ENCODE peak calls at places on chromosomes 1 and 21, in five cellular contexts. R is skeletal muscle cell, W is Kasumi-1, L is NCI-H1436 treated with DMSO at 0.1 percent for 48 hours, O is T-helper 1 cell. S is an unnamed sample.

GRCh38 chr1:218421531-218421930 is 76.4 kb downstream of the TGFB2 start:
- DNase-seq in R (no peak), W (no peak), L (no peak), O (no peak), S (no peak)

GRCh38 chr1:5562331-5562730 is 429.9 kb downstream of the NPHP4 start:
- DNase-seq in R (no peak), W (no peak), L (no peak), O (no peak), S (no peak)

GRCh38 chr1:232894436-232894835 is 56.0 kb upstream of the NTPCR start:
- DNase-seq in R (no peak), W (no peak), L (no peak), O (no peak), S (no peak)

GRCh38 chr1:201890806-201891450 is 2.2 kb downstream of the SHISA4 start:
- DNase-seq in R (no peak), W (no peak), L (no peak), O (no peak), S (no peak)

GRCh38 chr1:36856126-36856525 is 178.2 kb downstream of the GRIK3 start:
- DNase-seq in R (no peak), W (no peak), L (peak; percentile 56), O (no peak), S (no peak)

GRCh38 chr1:109111386-109112055 is 2.4 kb upstream of the ELAPOR1 start:
- DNase-seq in R (no peak), W (peak; percentile 44), L (no peak), O (no peak), S (no peak)

GRCh38 chr1:220528679-220529529 is 968 bp downstream of the MARK1 start:
- DNase-seq in R (no peak), W (no peak), L (no peak), O (no peak), S (no peak)

GRCh38 chr1:3503525-3503886 is 49.0 kb downstream of the ARHGEF16 start:
- DNase-seq in R (no peak), W (no peak), L (no peak), O (no peak), S (no peak)

GRCh38 chr1:20732588-20733360 is at the start of gene SH2D5:
- DNase-seq in R (peak; percentile 78), W (peak; percentile 75), L (no peak), O (peak; percentile 43), S (peak; percentile 96)

GRCh38 chr21:39647476-39647875 is 34.7 kb downstream of the B3GALT5 start:
- DNase-seq in R (no peak), W (no peak), L (no peak), O (no peak), S (no peak)

GRCh38 chr1:53396563-53397268 is 62.5 kb upstream of the DMRTB1 start:
- DNase-seq in R (no peak), W (no peak), L (no peak), O (no peak), S (no peak)

GRCh38 chr1:93446837-93447451 is 974 bp upstream of the FNBP1L start:
- DNase-seq in R (no peak), W (peak; percentile 59), L (no peak), O (no peak), S (peak; percentile 41)

GRCh38 chr1:179706339-179706941 is 36.7 kb upstream of the FAM163A start:
- DNase-seq in R (peak; percentile 14), W (peak; percentile 81), L (no peak), O (peak; percentile 49), S (peak; percentile 9)

GRCh38 chr1:109546311-109547109 is 1.9 kb upstream of the GNAI3 start:
- DNase-seq in R (peak; percentile 53), W (peak; percentile 96), L (peak; percentile 65), O (peak; percentile 76), S (peak; percentile 41)

GRCh38 chr1:234538062-234538731 is 59.2 kb upstream of the TARBP1 start:
- DNase-seq in R (no peak), W (no peak), L (no peak), O (no peak), S (no peak)

GRCh38 chr1:206982216-206982615 is 12.0 kb upstream of the FCAMR start:
- DNase-seq in R (no peak), W (peak; percentile 64), L (no peak), O (peak; percentile 34), S (no peak)

GRCh38 chr1:213194383-213194782 is 143.3 kb downstream of the RPS6KC1 start:
- DNase-seq in R (no peak), W (no peak), L (no peak), O (no peak), S (no peak)

GRCh38 chr1:237677979-237678378 is 212.7 kb downstream of the ZP4 start:
- DNase-seq in R (no peak), W (no peak), L (no peak), O (no peak), S (no peak)

GRCh38 chr1:185674201-185674600 is 60.0 kb upstream of the HMCN1 start:
- DNase-seq in R (no peak), W (no peak), L (no peak), O (no peak), S (no peak)

GRCh38 chr1:197302775-197303174 is 34.7 kb downstream of the CRB1 start:
- DNase-seq in R (peak; percentile 42), W (no peak), L (no peak), O (no peak), S (no peak)

GRCh38 chr21:25838809-25839208 is 104.0 kb downstream of the GABPA start:
- DNase-seq in R (no peak), W (no peak), L (no peak), O (no peak), S (no peak)

GRCh38 chr1:215643592-215644321 is 76.7 kb downstream of the KCTD3 start:
- DNase-seq in R (no peak), W (no peak), L (no peak), O (no peak), S (no peak)

GRCh38 chr1:30409476-30410152 is 313.8 kb downstream of the MATN1 start:
- DNase-seq in R (no peak), W (no peak), L (no peak), O (no peak), S (no peak)

GRCh38 chr1:52142220-52143153 is 598 bp downstream of the ZFYVE9 start:
- DNase-seq in R (no peak), W (peak; percentile 39), L (no peak), O (no peak), S (no peak)

GRCh38 chr1:12436817-12437599 is 181.0 kb downstream of the DHRS3 start:
- DNase-seq in R (no peak), W (no peak), L (no peak), O (no peak), S (peak; percentile 55)

GRCh38 chr1:201914456-201915235 is 25.9 kb downstream of the SHISA4 start:
- DNase-seq in R (no peak), W (no peak), L (no peak), O (no peak), S (no peak)

GRCh38 chr1:25795955-25796806 is 3.8 kb upstream of the SELENON start:
- DNase-seq in R (no peak), W (no peak), L (no peak), O (peak; percentile 35), S (no peak)

GRCh38 chr1:168821434-168821833 is 92.4 kb upstream of the DPT start:
- DNase-seq in R (no peak), W (no peak), L (no peak), O (no peak), S (no peak)

GRCh38 chr1:37919277-37919676 is 27.6 kb downstream of the INPP5B start:
- DNase-seq in R (no peak), W (peak; percentile 56), L (no peak), O (no peak), S (no peak)

GRCh38 chr1:91608876-91609275 is 108.2 kb downstream of the CDC7 start:
- DNase-seq in R (peak; percentile 91), W (no peak), L (no peak), O (no peak), S (peak; percentile 72)

GRCh38 chr1:245365621-245366020 is 210.8 kb downstream of the KIF26B start:
- DNase-seq in R (no peak), W (no peak), L (no peak), O (no peak), S (no peak)

GRCh38 chr1:248821101-248821500 is 4.6 kb downstream of the SH3BP5L start:
- DNase-seq in R (no peak), W (no peak), L (no peak), O (no peak), S (no peak)

GRCh38 chr1:86733340-86733739 is 29.0 kb downstream of the SH3GLB1 start:
- DNase-seq in R (no peak), W (no peak), L (no peak), O (no peak), S (no peak)

GRCh38 chr1:210072129-210072528 is 134.1 kb downstream of the SYT14 start:
- DNase-seq in R (no peak), W (no peak), L (no peak), O (no peak), S (no peak)

GRCh38 chr1:242008788-242009500 is 10.0 kb upstream of the MAP1LC3C start:
- DNase-seq in R (no peak), W (no peak), L (no peak), O (no peak), S (no peak)

GRCh38 chr1:209513226-209513625 is 70.3 kb upstream of the CAMK1G start:
- DNase-seq in R (no peak), W (peak; percentile 26), L (no peak), O (no peak), S (no peak)

GRCh38 chr1:196774195-196774594 is 445 bp upstream of the CFHR3 start:
- DNase-seq in R (no peak), W (no peak), L (no peak), O (no peak), S (no peak)

GRCh38 chr21:37478821-37479220 is 112.2 kb downstream of the DYRK1A start:
- DNase-seq in R (no peak), W (no peak), L (no peak), O (no peak), S (no peak)

S was measured in keratinocyte.